ENCODE peak calls at places on chromosome 16, in eight cellular contexts. E, I, Q, Z, Y, A, C and V are unnamed samples. For H3K4me1, the result is how much of the 10 kb centered on the place peaks cover.

GRCh38 chr16:15829460-15829859 is 27.4 kb downstream of the MYH11 start:
- DNase-seq in E (peak), I (no peak), Q (peak), Z (peak), Y (peak), A (no peak), C (no peak), V (no peak)

GRCh38 chr16:35506898-35507194 is 2047.4 kb downstream of the TP53TG3F start:
- DNase-seq in E (no peak), I (no peak), Q (no peak), Z (no peak), Y (no peak), A (no peak), C (no peak), V (peak)

GRCh38 chr16:7085776-7086175 is 246.9 kb upstream of the RBFOX1 start:
- DNase-seq in E (no peak), I (no peak), Q (no peak), Z (no peak), Y (no peak), A (no peak), C (no peak), V (no peak)

GRCh38 chr16:11742041-11742535 is 569 bp downstream of the TXNDC11 start:
- DNase-seq in E (peak), I (peak), Q (peak), Z (no peak), Y (peak), A (no peak), C (peak), V (peak)

GRCh38 chr16:81189100-81189664 is 49.3 kb upstream of the BCO1 start:
- DNase-seq in E (peak), I (no peak), Q (peak), Z (peak), Y (peak), A (no peak), C (no peak), V (peak)

GRCh38 chr16:87740441-87740840 is 25.3 kb downstream of the KLHDC4 start:
- DNase-seq in E (no peak), I (no peak), Q (no peak), Z (no peak), Y (peak), A (no peak), C (no peak), V (no peak)

GRCh38 chr16:35497399-35497798 is 2038.0 kb downstream of the TP53TG3F start:
- DNase-seq in E (no peak), I (no peak), Q (no peak), Z (no peak), Y (no peak), A (no peak), C (no peak), V (no peak)

GRCh38 chr16:35339337-35339736 is 1879.9 kb downstream of the TP53TG3F start:
- DNase-seq in E (no peak), I (no peak), Q (no peak), Z (no peak), Y (no peak), A (no peak), C (no peak), V (no peak)

GRCh38 chr16:83717814-83718213 is 90.0 kb upstream of the HSBP1 start:
- DNase-seq in E (no peak), I (peak), Q (no peak), Z (no peak), Y (no peak), A (no peak), C (no peak), V (no peak)

GRCh38 chr16:88853336-88853941 is 3.3 kb downstream of the GALNS start:
- DNase-seq in E (no peak), I (no peak), Q (no peak), Z (no peak), Y (no peak), A (no peak), C (no peak), V (no peak)

GRCh38 chr16:2473999-2474876 is 689 bp upstream of the TBC1D24 start:
- DNase-seq in E (peak), I (peak), Q (peak), Z (peak), Y (no peak), A (peak), C (peak), V (peak)

GRCh38 chr16:88436796-88437195 is 16.3 kb upstream of the ZFPM1 start:
- DNase-seq in E (no peak), I (no peak), Q (no peak), Z (no peak), Y (no peak), A (no peak), C (no peak), V (no peak)

GRCh38 chr16:3060339-3061127 is 4.9 kb upstream of the IL32 start:
- DNase-seq in E (peak), I (no peak), Q (no peak), Z (no peak), Y (no peak), A (no peak), C (no peak), V (no peak)

GRCh38 chr16:24255446-24256352 is at the start of gene CACNG3:
- DNase-seq in E (peak), I (peak), Q (peak), Z (peak), Y (no peak), A (peak), C (peak), V (peak)

GRCh38 chr16:67571981-67572431 is 9.7 kb downstream of the CTCF start:
- DNase-seq in E (no peak), I (peak), Q (no peak), Z (no peak), Y (no peak), A (no peak), C (no peak), V (no peak)

GRCh38 chr16:75225092-75225491 is 6.3 kb downstream of the CTRB1 start:
- DNase-seq in E (no peak), I (no peak), Q (peak), Z (no peak), Y (no peak), A (no peak), C (no peak), V (no peak)

GRCh38 chr16:8777217-8777616 is 20.2 kb downstream of the TMEM186 start:
- DNase-seq in E (no peak), I (no peak), Q (no peak), Z (no peak), Y (no peak), A (no peak), C (no peak), V (no peak)

GRCh38 chr16:49492090-49492801 is 118.6 kb downstream of the C16orf78 start:
- DNase-seq in E (peak), I (peak), Q (peak), Z (peak), Y (peak), A (peak), C (peak), V (peak)

GRCh38 chr16:72168365-72168764 is 3.6 kb downstream of the PMFBP1 start:
- DNase-seq in E (no peak), I (no peak), Q (no peak), Z (no peak), Y (no peak), A (no peak), C (no peak), V (no peak)

GRCh38 chr16:20175358-20175757 is 101.7 kb upstream of the GPR139 start:
- DNase-seq in E (no peak), I (no peak), Q (no peak), Z (no peak), Y (no peak), A (no peak), C (no peak), V (no peak)

GRCh38 chr16:85027349-85027967 is at the start of gene KIAA0513:
- DNase-seq in E (peak), I (peak), Q (peak), Z (peak), Y (peak), A (peak), C (peak), V (peak)

GRCh38 chr16:85028638-85029412 is 1.2 kb downstream of the KIAA0513 start:
- DNase-seq in E (peak), I (no peak), Q (peak), Z (no peak), Y (peak), A (peak), C (no peak), V (peak)

GRCh38 chr16:85025781-85026653 is 1.6 kb upstream of the KIAA0513 start:
- DNase-seq in E (peak), I (no peak), Q (no peak), Z (no peak), Y (no peak), A (no peak), C (no peak), V (no peak)

GRCh38 chr16:85027968-85028637 is 508 bp downstream of the KIAA0513 start:
- DNase-seq in E (no peak), I (no peak), Q (peak), Z (no peak), Y (no peak), A (peak), C (no peak), V (no peak)

GRCh38 chr16:85026696-85027095 is 899 bp upstream of the KIAA0513 start:
- DNase-seq in E (no peak), I (no peak), Q (no peak), Z (no peak), Y (no peak), A (no peak), C (no peak), V (no peak)
- H3K27ac ChIP-seq in E (no peak), I (no peak), Q (no peak), Z (no peak), Y (no peak), A (no peak), C (peak), V (peak)

GRCh38 chr16:56935201-56935600 is 3.3 kb downstream of the HERPUD1 start:
- DNase-seq in E (no peak), I (no peak), Q (peak), Z (no peak), Y (no peak), A (no peak), C (no peak), V (no peak)
- H3K4me3 ChIP-seq in E (peak), I (peak), Q (no peak), Z (no peak), Y (peak), A (peak), C (no peak), V (no peak)

GRCh38 chr16:57794849-57795430 is 7.4 kb downstream of the KIFC3 start:
- DNase-seq in E (peak), I (no peak), Q (no peak), Z (no peak), Y (no peak), A (no peak), C (no peak), V (peak)
- H3K4me1 ChIP-seq in E (half or more), I (under half), Q (half or more), Z (under half), Y (under half), A (under half), C (half or more), V (under half)

GRCh38 chr16:53052519-53053501 is at the start of gene CHD9NB:
- DNase-seq in E (peak), I (peak), Q (no peak), Z (no peak), Y (no peak), A (no peak), C (peak), V (peak)
- H3K27ac ChIP-seq in E (peak), I (peak), Q (no peak), Z (no peak), Y (no peak), A (no peak), C (peak), V (peak)

GRCh38 chr16:86578499-86579267 is at the start of gene FOXL1:
- DNase-seq in E (peak), I (no peak), Q (no peak), Z (no peak), Y (no peak), A (no peak), C (no peak), V (no peak)
- H3K4me3 ChIP-seq in E (no peak), I (no peak), Q (no peak), Z (peak), Y (no peak), A (no peak), C (no peak), V (peak)

GRCh38 chr16:1471569-1472194 is 3.1 kb downstream of the CLCN7 start:
- DNase-seq in E (no peak), I (no peak), Q (no peak), Z (no peak), Y (no peak), A (no peak), C (no peak), V (peak)
- H3K4me1 ChIP-seq in E (under half), I (under half), Q (under half), Z (under half), Y (under half), A (under half), C (under half), V (half or more)

GRCh38 chr16:26139884-26140283 is 448.1 kb downstream of the HS3ST4 start:
- DNase-seq in E (no peak), I (no peak), Q (no peak), Z (no peak), Y (no peak), A (no peak), C (no peak), V (no peak)
- H3K27ac ChIP-seq in E (no peak), I (no peak), Q (no peak), Z (no peak), Y (no peak), A (no peak), C (no peak), V (no peak)